ENCODE peak calls at places on chromosomes 12 and 14, in six cellular contexts. R is GM04504; T is GM10248; N is NCI-H460; P is activated effector memory CD4-positive, alpha-beta T cell treated with anti-CD3 and anti-CD28 coated beads, Interleukin-2, amount 50 U/mL, for 16 hours; C is A549. G is an unnamed sample.

GRCh38 chr14:42057176-42057575 is 450.5 kb downstream of the LRFN5 start:
- DNase-seq in R (no peak), T (no peak), N (no peak), P (no peak), C (no peak), G (no peak)

GRCh38 chr14:55028066-55028465 is 1.0 kb downstream of the SOCS4 start:
- DNase-seq in R (no peak), T (no peak), N (no peak), P (no peak), C (no peak), G (no peak)

GRCh38 chr12:58268080-58268479 is 326.7 kb downstream of the ATP23 start:
- DNase-seq in R (no peak), T (no peak), N (no peak), P (no peak), C (no peak), G (no peak)

GRCh38 chr12:80352476-80352875 is 91.6 kb upstream of the PTPRQ start:
- DNase-seq in R (no peak), T (no peak), N (peak), P (no peak), C (no peak), G (no peak)

GRCh38 chr12:78820946-78821345 is 43.6 kb upstream of the SYT1 start:
- DNase-seq in R (no peak), T (no peak), N (no peak), P (no peak), C (no peak), G (no peak)

GRCh38 chr14:23362200-23362599 is 2.8 kb downstream of the EFS start:
- DNase-seq in R (no peak), T (no peak), N (no peak), P (peak), C (peak), G (no peak)

GRCh38 chr14:81571437-81571836 is 37.8 kb upstream of the SEL1L start:
- DNase-seq in R (no peak), T (no peak), N (no peak), P (no peak), C (no peak), G (no peak)

GRCh38 chr14:93200553-93200952 is 6.3 kb downstream of the GON7 start:
- DNase-seq in R (no peak), T (no peak), N (no peak), P (no peak), C (no peak), G (no peak)

GRCh38 chr12:2553388-2554126 is 241.2 kb upstream of the FKBP4 start:
- DNase-seq in R (no peak), T (no peak), N (no peak), P (no peak), C (no peak), G (no peak)

GRCh38 chr12:105257321-105257728 is 21.4 kb upstream of the APPL2 start:
- DNase-seq in R (peak), T (no peak), N (no peak), P (no peak), C (peak), G (no peak)

GRCh38 chr12:108119126-108119973 is 9.7 kb upstream of the WSCD2 start:
- DNase-seq in R (no peak), T (peak), N (no peak), P (no peak), C (no peak), G (no peak)

GRCh38 chr12:61758661-61759060 is 501.5 kb upstream of the USP15 start:
- DNase-seq in R (peak), T (no peak), N (no peak), P (no peak), C (no peak), G (no peak)

GRCh38 chr12:1518763-1519516 is 75.4 kb downstream of the FBXL14 start:
- DNase-seq in R (no peak), T (no peak), N (peak), P (peak), C (peak), G (no peak)

GRCh38 chr14:77026930-77027537 is 1.5 kb downstream of the IRF2BPL start:
- DNase-seq in R (no peak), T (peak), N (no peak), P (peak), C (peak), G (peak)

GRCh38 chr12:17214910-17215309 is 608.9 kb upstream of the LMO3 start:
- DNase-seq in R (no peak), T (no peak), N (no peak), P (no peak), C (no peak), G (no peak)

GRCh38 chr12:32595251-32595650 is 83.8 kb upstream of the DNM1L start:
- DNase-seq in R (no peak), T (no peak), N (no peak), P (no peak), C (no peak), G (no peak)

GRCh38 chr12:15446798-15447197 is 124.5 kb downstream of the PTPRO start:
- DNase-seq in R (no peak), T (no peak), N (no peak), P (no peak), C (peak), G (no peak)

GRCh38 chr14:49240383-49240782 is 345.8 kb downstream of the RPS29 start:
- DNase-seq in R (no peak), T (no peak), N (no peak), P (no peak), C (no peak), G (no peak)

GRCh38 chr12:67472551-67472950 is 176.0 kb upstream of the DYRK2 start:
- DNase-seq in R (no peak), T (no peak), N (no peak), P (no peak), C (no peak), G (no peak)

GRCh38 chr12:3493225-3494049 is 2.4 kb downstream of the PRMT8 start:
- DNase-seq in R (no peak), T (no peak), N (no peak), P (no peak), C (no peak), G (no peak)

GRCh38 chr12:55932546-55932919 is 1.6 kb downstream of the DGKA start:
- DNase-seq in R (no peak), T (peak), N (no peak), P (peak), C (peak), G (peak)

GRCh38 chr14:63563370-63564026 is 20.3 kb upstream of the PPP2R5E start:
- DNase-seq in R (no peak), T (no peak), N (no peak), P (no peak), C (peak), G (no peak)

GRCh38 chr12:123237646-123238329 is 4.6 kb downstream of the MTRFR start:
- DNase-seq in R (peak), T (peak), N (peak), P (peak), C (peak), G (peak)

GRCh38 chr14:52124791-52125661 is 56.2 kb upstream of the NID2 start:
- DNase-seq in R (peak), T (no peak), N (no peak), P (no peak), C (peak), G (peak)

GRCh38 chr14:45145214-45145613 is 9.5 kb downstream of the FANCM start:
- DNase-seq in R (no peak), T (peak), N (no peak), P (no peak), C (no peak), G (no peak)

GRCh38 chr14:49766839-49767238 is 1.1 kb upstream of the KLHDC2 start:
- DNase-seq in R (no peak), T (no peak), N (no peak), P (no peak), C (no peak), G (no peak)

GRCh38 chr14:24595046-24595808 is 14.3 kb downstream of the GZMH start:
- DNase-seq in R (no peak), T (no peak), N (no peak), P (no peak), C (peak), G (no peak)

GRCh38 chr14:100967178-100967577 is 63.7 kb upstream of the RTL1 start:
- DNase-seq in R (no peak), T (no peak), N (no peak), P (no peak), C (no peak), G (no peak)

GRCh38 chr14:40870252-40870651 is 736.4 kb upstream of the LRFN5 start:
- DNase-seq in R (no peak), T (no peak), N (no peak), P (no peak), C (no peak), G (no peak)

GRCh38 chr12:6457220-6457945 is 5.5 kb downstream of the TAPBPL start:
- DNase-seq in R (no peak), T (no peak), N (no peak), P (peak), C (no peak), G (no peak)

GRCh38 chr14:80313806-80314205 is 102.5 kb upstream of the DIO2 start:
- DNase-seq in R (peak), T (no peak), N (no peak), P (no peak), C (no peak), G (no peak)

GRCh38 chr12:95316798-95317197 is 99.2 kb downstream of the VEZT start:
- DNase-seq in R (no peak), T (no peak), N (no peak), P (no peak), C (no peak), G (no peak)